ENCODE peak calls at places on chromosome 20, in seven cellular contexts. J is IMR-90, Q is neuronal stem cell, V is mesenchymal stem cell, D is H1, N is trophoblast cell, F is mesendoderm. W is an unnamed sample.
A peak's percentile ranks its signal among the peaks of the same experiment; 100 is the strongest.

GRCh38 chr20:31845300-31845863 is at the start of gene FOXS1:
- DNase-seq in D (no peak), N (no peak), F (peak; percentile 55), Q (no peak), J (no peak), V (no peak), W (peak; percentile 82)

GRCh38 chr20:10770753-10771152 is 97.0 kb upstream of the JAG1 start:
- DNase-seq in F (no peak), D (no peak), J (no peak), V (no peak), Q (no peak), N (no peak), W (no peak)

GRCh38 chr20:46621492-46621891 is 29.8 kb downstream of the SLC13A3 start:
- DNase-seq in F (no peak), Q (no peak), N (peak; percentile 38), J (peak; percentile 82), D (no peak), V (peak; percentile 16), W (no peak)

GRCh38 chr20:46284028-46284427 is 24.3 kb downstream of the CDH22 start:
- DNase-seq in F (no peak), Q (no peak), N (no peak), V (no peak), D (no peak), J (no peak), W (no peak)

GRCh38 chr20:60481051-60481741 is 523.0 kb downstream of the CDH26 start:
- DNase-seq in N (no peak), V (no peak), Q (no peak), D (no peak), J (no peak), F (no peak), W (no peak)

GRCh38 chr20:14313621-14314020 is 23.8 kb downstream of the FLRT3 start:
- DNase-seq in D (no peak), V (no peak), F (no peak), N (no peak), J (peak; percentile 4), Q (no peak), W (no peak)

GRCh38 chr20:825710-826421 is 7.6 kb upstream of the FAM110A start:
- DNase-seq in V (no peak), D (no peak), N (no peak), J (peak; percentile 8), F (no peak), Q (no peak), W (no peak)

GRCh38 chr20:63017826-63018411 is 11.2 kb upstream of the BHLHE23 start:
- DNase-seq in Q (no peak), N (no peak), V (no peak), D (no peak), F (no peak), J (no peak), W (no peak)

GRCh38 chr20:4272225-4272624 is 256.9 kb upstream of the RNF24 start:
- DNase-seq in D (no peak), Q (no peak), J (no peak), F (no peak), V (no peak), N (no peak), W (no peak)

GRCh38 chr20:20366896-20367680 is 816 bp upstream of the INSM1 start:
- DNase-seq in J (no peak), N (no peak), V (no peak), D (peak; percentile 84), Q (peak; percentile 57), F (peak; percentile 39), W (peak; percentile 75)

GRCh38 chr20:34998331-34998950 is 42.8 kb downstream of the MYH7B start:
- DNase-seq in Q (no peak), N (no peak), J (no peak), V (no peak), F (peak; percentile 29), D (peak; percentile 66), W (peak; percentile 76)

GRCh38 chr20:48797850-48798747 is 29.7 kb downstream of the PREX1 start:
- DNase-seq in J (no peak), Q (no peak), D (no peak), N (no peak), F (peak; percentile 71), V (no peak), W (no peak)

GRCh38 chr20:11013801-11014200 is 340.0 kb upstream of the JAG1 start:
- DNase-seq in N (no peak), Q (no peak), J (no peak), F (no peak), V (no peak), D (no peak), W (no peak)

GRCh38 chr20:37845261-37845681 is 57.7 kb upstream of the VSTM2L start:
- DNase-seq in F (peak; percentile 69), N (no peak), V (no peak), Q (no peak), D (no peak), J (no peak), W (no peak)

GRCh38 chr20:51752343-51752951 is 15.7 kb downstream of the ATP9A start:
- DNase-seq in V (peak; percentile 93), Q (no peak), J (peak; percentile 93), D (no peak), F (no peak), N (no peak), W (no peak)

GRCh38 chr20:43458422-43458924 is 777 bp downstream of the SRSF6 start:
- DNase-seq in F (peak; percentile 22), D (no peak), Q (peak; percentile 8), N (no peak), J (peak; percentile 21), V (peak; percentile 26), W (peak; percentile 51)

GRCh38 chr20:37007898-37008649 is 56.6 kb upstream of the SAMHD1 start:
- DNase-seq in N (no peak), J (peak; percentile 56), D (no peak), Q (no peak), V (peak; percentile 59), F (peak; percentile 7), W (no peak)

DNA sequence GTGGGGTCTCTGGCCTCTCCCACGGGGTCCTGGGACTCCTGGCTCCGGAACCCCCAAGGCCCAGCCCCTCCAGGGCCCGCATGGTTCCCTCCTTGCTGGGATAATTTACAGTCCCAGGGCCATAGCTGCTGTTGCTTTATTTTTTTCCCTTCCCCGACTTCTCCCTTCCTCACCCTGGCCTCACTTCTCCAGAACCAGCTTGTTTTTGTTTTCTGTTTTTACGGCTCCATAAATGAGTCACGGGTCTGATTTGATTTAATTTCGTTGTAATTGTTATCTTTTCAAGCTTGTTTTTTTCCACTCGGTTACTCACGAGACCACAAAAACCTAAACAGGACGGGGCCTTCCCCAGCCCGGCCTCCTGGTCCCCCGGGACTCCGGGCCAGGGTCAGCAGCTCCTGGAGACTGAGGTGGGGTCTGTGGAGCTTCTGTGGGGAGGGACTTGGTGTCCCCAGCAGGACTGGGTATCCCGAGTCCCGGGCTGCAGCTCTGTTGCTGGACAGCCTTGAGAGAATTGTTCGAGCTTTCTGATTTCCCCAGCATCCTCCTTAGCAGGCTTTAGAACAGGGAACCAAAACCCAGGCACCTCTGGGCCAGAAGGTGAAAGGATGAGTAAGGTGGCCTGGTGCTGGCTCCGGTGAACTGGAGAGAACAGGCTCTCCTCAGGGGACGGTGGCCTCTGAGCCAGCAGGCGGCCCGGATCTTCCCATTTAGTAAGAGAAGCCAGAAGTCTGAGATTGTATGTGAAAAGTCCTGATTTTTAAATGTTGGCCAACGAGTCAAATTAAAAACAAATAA is 94.9 kb downstream of the CEBPB start:
- DNase-seq in V (peak; percentile 94), F (no peak), N (no peak), Q (no peak), D (no peak), J (peak; percentile 86), W (no peak)
- H3K9ac ChIP-seq in V (peak overlapping the region; percentile 90), F (no peak overlapping the region), N (no peak overlapping the region), Q (no peak overlapping the region), D (no peak overlapping the region), J (peak overlapping the region; percentile 62), W (no peak overlapping the region)

DNA sequence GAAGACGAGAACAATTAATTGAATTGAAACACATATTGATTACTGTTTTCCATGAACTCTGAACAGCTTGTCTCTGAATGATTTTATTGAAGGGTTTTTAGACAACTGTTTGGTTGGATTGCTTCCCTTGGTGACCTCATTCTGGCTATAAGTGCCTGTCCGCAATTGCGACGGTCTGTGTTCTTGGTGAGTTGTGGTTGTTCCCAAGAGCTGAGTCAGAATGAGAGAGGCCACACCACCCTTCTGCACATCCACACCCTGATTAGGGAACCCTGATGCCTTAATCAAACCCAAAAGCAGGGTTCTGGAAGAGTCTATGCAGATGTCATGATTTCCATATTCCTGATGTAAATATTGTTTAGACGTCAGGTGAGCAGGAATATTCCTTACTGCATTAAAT is 747.0 kb downstream of the PTPRT start:
- DNase-seq in V (no peak), J (no peak), N (no peak), D (no peak), Q (no peak), F (no peak), W (no peak)
- H2BK5ac ChIP-seq in V (no peak overlapping the region), J (no peak overlapping the region), N (no peak overlapping the region), D (no peak overlapping the region), Q (no peak overlapping the region), F (no peak overlapping the region), W (no peak overlapping the region)

GRCh38 chr20:2873747-2874041 is 413 bp downstream of the PTPRA start:
- DNase-seq in J (peak; percentile 28), F (peak; percentile 71), Q (peak; percentile 65), V (peak; percentile 57), D (peak; percentile 83), N (peak; percentile 41), W (peak; percentile 67)

GRCh38 chr20:2871111-2871465 is 2.2 kb upstream of the PTPRA start:
- DNase-seq in J (peak; percentile 16), F (no peak), N (no peak), D (no peak), Q (no peak), V (peak; percentile 64), W (no peak)

GRCh38 chr20:2873010-2873746 is at the start of gene PTPRA:
- DNase-seq in F (peak; percentile 95), D (peak; percentile 94), J (peak; percentile 88), Q (peak; percentile 90), V (peak; percentile 92), N (peak; percentile 86), W (peak; percentile 94)

GRCh38 chr20:2872304-2873009 is 824 bp upstream of the PTPRA start:
- DNase-seq in J (peak; percentile 43), Q (peak; percentile 69), V (peak; percentile 74), N (no peak), D (peak; percentile 86), F (peak; percentile 57), W (peak; percentile 66)

DNA sequence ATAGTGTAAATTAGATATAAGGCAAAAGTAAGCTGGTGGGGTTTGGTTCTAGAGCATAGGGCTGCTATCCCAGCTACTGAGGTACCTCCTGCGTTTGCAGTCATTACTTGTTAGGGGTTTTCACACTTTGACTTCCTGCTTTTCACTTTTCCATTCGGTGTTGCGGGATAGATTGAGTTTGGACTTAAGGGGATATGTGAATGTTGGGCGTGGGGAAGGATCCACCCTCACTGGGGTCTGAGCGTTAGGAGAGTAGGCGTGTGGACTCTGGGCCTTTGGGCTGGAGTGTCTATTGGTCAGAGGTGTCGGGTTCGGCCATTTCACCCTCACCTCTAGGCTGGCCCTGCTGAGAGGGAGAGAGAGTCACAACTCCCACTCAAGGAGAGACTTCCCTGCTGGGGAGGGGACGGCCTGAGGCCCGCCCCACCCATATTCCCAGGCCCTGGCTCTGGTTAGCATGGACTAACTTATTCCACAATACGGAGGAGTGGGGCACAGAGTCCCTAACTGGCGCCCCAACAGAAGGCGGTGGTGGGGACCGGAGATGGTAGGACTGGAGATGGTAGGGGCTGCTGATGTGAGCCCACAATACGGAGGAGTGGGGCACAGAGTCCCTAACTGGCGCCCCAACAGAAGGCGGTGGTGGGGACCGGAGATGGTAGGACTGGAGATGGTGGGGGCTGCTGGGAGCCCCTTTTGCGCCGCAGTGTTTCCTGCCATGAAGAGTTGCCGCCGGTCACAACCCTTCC is 1.6 kb upstream of the PTPRA start:
- DNase-seq in J (no peak), F (peak; percentile 16), N (no peak), V (peak; percentile 16), D (peak; percentile 52), Q (no peak), W (no peak)
- H3K9ac ChIP-seq in J (no peak overlapping the region), F (peak overlapping the region; percentile 80), N (no peak overlapping the region), V (peak overlapping the region; percentile 89), D (no peak overlapping the region), Q (peak overlapping the region; percentile 87), W (no peak overlapping the region)

GRCh38 chr20:57998276-57998675 is 230.2 kb downstream of the ANKRD60 start:
- DNase-seq in V (no peak), F (peak; percentile 21), J (no peak), N (no peak), D (no peak), Q (no peak), W (no peak)
- H2BK5ac ChIP-seq in V (no peak overlapping the region), F (no peak overlapping the region), J (no peak overlapping the region), N (no peak overlapping the region), D (no peak overlapping the region), Q (no peak overlapping the region), W (no peak overlapping the region)